ENCODE peak calls at places on chromosomes 11 and 22, in four cellular contexts. T is H1, Q is GM12878, M is HepG2. I is an unnamed sample.

GRCh38 chr11:124759268-124760204 is 2.6 kb downstream of the ESAM start:
- DNase-seq in T (peak), Q (no peak), M (no peak), I (no peak)

GRCh38 chr11:65778431-65778900 is 2.3 kb downstream of the AP5B1 start:
- DNase-seq in M (no peak), Q (no peak), T (no peak), I (no peak)

GRCh38 chr11:88174627-88175003 is 628 bp downstream of the RAB38 start:
- DNase-seq in M (no peak), Q (no peak), T (no peak), I (no peak)

GRCh38 chr22:48240935-48241230 is 1478.4 kb downstream of the TBC1D22A start:
- DNase-seq in T (peak), M (no peak), Q (no peak), I (no peak)

GRCh38 chr11:132793831-132794230 is 738.5 kb downstream of the OPCML start:
- DNase-seq in M (no peak), Q (no peak), T (no peak), I (no peak)

GRCh38 chr11:19762266-19762665 is 49.6 kb downstream of the NAV2 start:
- DNase-seq in M (no peak), Q (no peak), T (no peak), I (no peak)

GRCh38 chr11:24697722-24698121 is 200.9 kb downstream of the LUZP2 start:
- DNase-seq in Q (no peak), M (no peak), T (no peak), I (no peak)

GRCh38 chr22:30206964-30207363 is 39.6 kb downstream of the LIF start:
- DNase-seq in T (no peak), M (peak), Q (no peak), I (no peak)

GRCh38 chr11:3849297-3849874 is 6.1 kb upstream of the STIM1 start:
- DNase-seq in T (no peak), Q (no peak), M (peak), I (peak)

GRCh38 chr11:67581469-67581868 is 2.1 kb upstream of the GSTP1 start:
- DNase-seq in T (peak), M (peak), Q (no peak), I (no peak)

GRCh38 chr11:33317662-33318061 is 60.5 kb downstream of the HIPK3 start:
- DNase-seq in Q (no peak), T (no peak), M (no peak), I (no peak)

GRCh38 chr11:69449320-69450063 is 32.0 kb upstream of the LINC01488 start:
- DNase-seq in T (no peak), M (peak), Q (no peak), I (peak)

GRCh38 chr11:34238966-34239365 is 118.8 kb downstream of the ABTB2 start:
- DNase-seq in Q (no peak), T (no peak), M (no peak), I (peak)

GRCh38 chr22:38614331-38615122 is 41.7 kb downstream of the FAM227A start:
- DNase-seq in T (no peak), M (peak), Q (no peak), I (no peak)

GRCh38 chr22:36329217-36330078 is 58.3 kb downstream of the MYH9 start:
- DNase-seq in Q (no peak), T (peak), M (peak), I (peak)

GRCh38 chr22:33902073-33902472 is 18.2 kb downstream of the LARGE1 start:
- DNase-seq in Q (no peak), T (no peak), M (no peak), I (no peak)

GRCh38 chr22:37021710-37022482 is 2.4 kb downstream of the MPST start:
- DNase-seq in T (peak), Q (no peak), M (no peak), I (peak)

GRCh38 chr22:38766076-38766777 is 10.4 kb upstream of the SUN2 start:
- DNase-seq in M (peak), T (peak), Q (no peak), I (peak)

GRCh38 chr11:96254087-96254486 is 88.9 kb downstream of the MAML2 start:
- DNase-seq in Q (peak), T (no peak), M (peak), I (no peak)

GRCh38 chr11:77519847-77520246 is 46.0 kb upstream of the PAK1 start:
- DNase-seq in Q (no peak), M (no peak), T (peak), I (peak)

GRCh38 chr11:46628961-46629360 is 11.6 kb downstream of the ATG13 start:
- DNase-seq in M (no peak), T (no peak), Q (no peak), I (no peak)

GRCh38 chr11:46630237-46630636 is 12.9 kb downstream of the ATG13 start:
- DNase-seq in T (no peak), M (no peak), Q (no peak), I (no peak)

GRCh38 chr11:46625406-46625805 is 8.1 kb downstream of the ATG13 start:
- DNase-seq in M (no peak), Q (no peak), T (no peak), I (no peak)
- TF ChIP-seq HDAC6 in M (no peak), Q (no peak), T (no peak), I (no peak)

GRCh38 chr11:85628771-85629341 is 463 bp downstream of the TMEM126B start:
- DNase-seq in M (peak), Q (no peak), T (no peak), I (no peak)
- TF ChIP-seq GABPA in M (no peak), Q (no peak), T (no peak), I (peak)

GRCh38 chr22:40107756-40108437 is 69.8 kb upstream of the TNRC6B start:
- DNase-seq in T (no peak), Q (no peak), M (no peak), I (no peak)
- TF ChIP-seq HDAC6 in T (no peak), Q (no peak), M (no peak), I (no peak)

GRCh38 chr11:111526501-111526900 is 11.9 kb downstream of the HOATZ start:
- DNase-seq in T (no peak), M (no peak), Q (no peak), I (no peak)
- TF ChIP-seq GABPA in T (no peak), M (no peak), Q (peak), I (no peak)

GRCh38 chr11:74466916-74467885 is at the start of gene KCNE3:
- DNase-seq in T (peak), M (no peak), Q (no peak), I (peak)

GRCh38 chr11:74462631-74463030 is 4.7 kb downstream of the KCNE3 start:
- DNase-seq in M (no peak), Q (no peak), T (no peak), I (no peak)

GRCh38 chr11:74465291-74465708 is 2.0 kb downstream of the KCNE3 start:
- DNase-seq in T (no peak), Q (no peak), M (peak), I (no peak)

GRCh38 chr11:74463216-74463615 is 4.1 kb downstream of the KCNE3 start:
- DNase-seq in M (no peak), Q (no peak), T (no peak), I (no peak)

GRCh38 chr11:74464746-74465145 is 2.6 kb downstream of the KCNE3 start:
- DNase-seq in T (no peak), M (no peak), Q (no peak), I (no peak)
- TF ChIP-seq HDAC6 in T (no peak), M (no peak), Q (no peak), I (no peak)

GRCh38 chr11:117279711-117280376 is 11.3 kb upstream of the BACE1-AS start:
- DNase-seq in M (no peak), T (no peak), Q (no peak), I (no peak)

GRCh38 chr11:117281869-117282268 is 9.3 kb upstream of the BACE1-AS start:
- DNase-seq in Q (no peak), T (no peak), M (no peak), I (no peak)

GRCh38 chr11:117284053-117284452 is 7.1 kb upstream of the BACE1-AS start:
- DNase-seq in M (no peak), Q (no peak), T (no peak), I (no peak)

GRCh38 chr11:117282956-117283355 is 8.2 kb upstream of the BACE1-AS start:
- DNase-seq in Q (no peak), T (no peak), M (no peak), I (no peak)

DNA sequence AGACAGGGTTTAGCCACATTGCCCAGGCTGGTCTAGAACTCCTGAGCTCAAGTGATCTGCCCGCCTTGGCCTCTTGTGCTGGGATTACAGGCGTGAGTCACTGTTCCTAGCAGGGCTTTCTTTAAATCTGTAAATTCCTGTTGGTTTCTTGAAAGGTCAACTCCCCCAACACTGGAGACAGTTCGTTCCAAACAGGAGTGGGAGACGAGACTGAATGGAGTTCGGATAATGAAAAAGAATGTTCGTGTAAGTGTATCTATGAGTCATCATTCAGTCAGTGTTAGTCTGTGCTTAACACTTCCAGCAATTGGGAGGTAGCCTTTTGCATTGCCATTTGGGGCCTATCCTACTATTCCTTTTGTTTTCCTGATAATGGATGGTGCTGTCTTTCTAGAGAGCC is 10.0 kb upstream of the BACE1-AS start:
- DNase-seq in M (no peak), Q (no peak), T (no peak), I (no peak)
- TF ChIP-seq GABPA in M (no peak), Q (no peak), T (no peak), I (no peak)

GRCh38 chr22:26551568-26551967 is 38.4 kb downstream of the TPST2 start:
- DNase-seq in M (no peak), Q (no peak), T (no peak), I (no peak)

GRCh38 chr22:26548984-26549383 is 36.7 kb upstream of the TFIP11 start:
- DNase-seq in T (no peak), M (no peak), Q (no peak), I (no peak)

GRCh38 chr22:26552466-26552865 is 37.5 kb downstream of the TPST2 start:
- DNase-seq in Q (no peak), T (no peak), M (no peak), I (no peak)

GRCh38 chr22:26549902-26550497 is 37.7 kb upstream of the TFIP11 start:
- DNase-seq in T (no peak), M (peak), Q (no peak), I (no peak)

DNA sequence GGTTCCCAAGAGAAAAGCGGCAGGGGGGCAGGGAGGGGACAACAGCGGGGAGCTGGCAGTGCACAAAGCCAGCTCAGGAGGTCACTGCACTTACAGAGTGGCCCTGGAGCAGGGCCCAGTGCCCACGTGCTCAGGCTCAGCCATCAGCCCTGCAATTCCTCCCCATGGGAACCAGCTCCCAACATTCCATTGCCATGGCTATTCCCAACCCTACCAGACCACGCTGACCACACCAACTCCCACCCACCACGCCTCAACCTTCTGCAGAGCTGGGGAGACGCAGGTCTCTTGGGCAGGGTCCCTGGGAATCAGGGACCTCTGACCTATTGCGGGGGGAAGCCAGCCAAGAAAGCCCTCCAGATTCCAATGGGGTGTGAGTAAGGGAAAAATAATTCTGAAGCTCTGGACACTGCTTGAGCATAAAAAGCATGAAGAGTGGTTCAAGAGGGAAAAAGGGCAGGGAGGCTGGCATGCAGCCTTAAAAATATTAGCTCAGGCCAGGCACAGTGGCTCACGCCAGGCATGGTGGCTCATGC is 38.3 kb upstream of the TFIP11 start:
- DNase-seq in T (no peak), M (peak), Q (no peak), I (no peak)
- TF ChIP-seq HDAC6 in T (no peak), M (no peak), Q (no peak), I (no peak)

I was measured in K562.